ENCODE peak calls at places on chromosome 14, in eight cellular contexts. W is NCI-H345, E is nephron progenitor cell, V is tibial nerve, Q is GM12891, G is NCI-H2081, K is M059J, M is neural progenitor cell. U is an unnamed sample.
A peak's percentile ranks its signal among the peaks of the same experiment; 100 is the strongest.

GRCh38 chr14:61588419-61588901 is 106.9 kb upstream of the HIF1A start:
- DNase-seq in W (no peak), E (no peak), V (no peak), Q (no peak), G (no peak), K (peak; percentile 94), M (no peak), U (peak; percentile 44)

GRCh38 chr14:51022769-51023168 is 72.1 kb downstream of the TRIM9 start:
- DNase-seq in W (no peak), E (no peak), V (no peak), Q (no peak), G (no peak), K (no peak), M (no peak), U (no peak)

GRCh38 chr14:103123128-103123633 is at the start of gene TNFAIP2:
- DNase-seq in W (peak; percentile 36), E (peak; percentile 63), V (no peak), Q (peak; percentile 60), G (no peak), K (no peak), M (peak; percentile 84), U (no peak)

GRCh38 chr14:74459289-74459946 is 33.4 kb upstream of the SYNDIG1L start:
- DNase-seq in W (no peak), E (peak; percentile 49), V (peak; percentile 25), Q (peak; percentile 40), G (no peak), K (peak; percentile 65), M (peak; percentile 71), U (peak; percentile 63)

GRCh38 chr14:71414631-71415403 is 507.6 kb downstream of the PCNX1 start:
- DNase-seq in W (no peak), E (no peak), V (no peak), Q (no peak), G (no peak), K (peak; percentile 25), M (no peak), U (no peak)

GRCh38 chr14:97301931-97302559 is 504.9 kb downstream of the VRK1 start:
- DNase-seq in W (no peak), E (no peak), V (no peak), Q (no peak), G (no peak), K (no peak), M (peak; percentile 31), U (no peak)

GRCh38 chr14:26775765-26776577 is 178.1 kb upstream of the NOVA1 start:
- DNase-seq in W (peak; percentile 5), E (no peak), V (no peak), Q (no peak), G (no peak), K (no peak), M (no peak), U (no peak)

GRCh38 chr14:22614240-22614799 is 16.2 kb downstream of the ABHD4 start:
- DNase-seq in W (no peak), E (peak; percentile 62), V (no peak), Q (no peak), G (no peak), K (peak; percentile 98), M (peak; percentile 8), U (peak; percentile 83)